ENCODE peak calls at places on chromosomes 11 and 22, in six cellular contexts. C is Peyer's patch; P is A172; E is activated CD4-positive, alpha-beta T cell treated with anti-CD3 and anti-CD28 coated beads for 24 hours; G is left cardiac atrium; N is fibroblast of pulmonary artery. F is an unnamed sample.

GRCh38 chr22:43319661-43320486 is 23.3 kb downstream of the SCUBE1 start:
- DNase-seq in P (no peak), C (no peak), E (no peak), N (no peak), G (no peak), F (no peak)

GRCh38 chr11:62054484-62055121 is 69.2 kb upstream of the INCENP start:
- DNase-seq in E (no peak), N (peak), C (no peak), G (no peak), P (peak), F (no peak)

GRCh38 chr22:41447435-41448188 is 1.0 kb upstream of the TOB2 start:
- DNase-seq in P (no peak), C (peak), E (peak), G (peak), N (peak), F (no peak)

GRCh38 chr11:78168539-78169477 is 19.6 kb downstream of the KCTD21 start:
- DNase-seq in G (peak), P (peak), N (peak), C (no peak), E (no peak), F (no peak)

GRCh38 chr11:111941963-111942362 is 4.8 kb downstream of the DIXDC1 start:
- DNase-seq in E (no peak), P (peak), C (no peak), N (no peak), G (peak), F (no peak)

GRCh38 chr11:44760917-44761545 is 34.3 kb downstream of the TSPAN18 start:
- DNase-seq in G (peak), P (peak), E (no peak), C (no peak), N (peak), F (no peak)

GRCh38 chr11:93933230-93933629 is 82.8 kb upstream of the VSTM5 start:
- DNase-seq in N (no peak), G (no peak), E (no peak), P (no peak), C (no peak), F (no peak)

GRCh38 chr11:9672288-9672916 is 8.5 kb downstream of the SWAP70 start:
- DNase-seq in N (no peak), G (no peak), E (no peak), P (no peak), C (no peak), F (no peak)

GRCh38 chr22:47367107-47367690 is 604.7 kb downstream of the TBC1D22A start:
- DNase-seq in G (no peak), C (no peak), P (no peak), E (no peak), N (no peak), F (no peak)

GRCh38 chr11:61134801-61135257 is 26.4 kb downstream of the VPS37C start:
- DNase-seq in G (peak), C (no peak), P (no peak), N (no peak), E (no peak), F (no peak)

GRCh38 chr11:114280696-114281095 is 15.5 kb upstream of the NNMT start:
- DNase-seq in N (peak), P (peak), E (no peak), C (no peak), G (peak), F (peak)

GRCh38 chr11:27672836-27673464 is 27.3 kb downstream of the BDNF start:
- DNase-seq in N (peak), G (no peak), P (no peak), E (no peak), C (no peak), F (no peak)

GRCh38 chr11:91860661-91861060 is 364.0 kb upstream of the FAT3 start:
- DNase-seq in P (no peak), N (no peak), C (no peak), G (no peak), E (no peak), F (no peak)

GRCh38 chr22:30424471-30425326 is 869 bp upstream of the MTFP1 start:
- DNase-seq in E (peak), C (no peak), N (no peak), G (no peak), P (no peak), F (no peak)

GRCh38 chr11:44036811-44037657 is 10.7 kb upstream of the ACCSL start:
- DNase-seq in N (peak), E (peak), C (peak), G (peak), P (peak), F (peak)

GRCh38 chr11:69333906-69334305 is 40.0 kb downstream of the MYEOV start:
- DNase-seq in N (no peak), P (no peak), C (no peak), G (no peak), E (no peak), F (no peak)

GRCh38 chr11:121420398-121420797 is 31.7 kb upstream of the SORL1 start:
- DNase-seq in G (no peak), P (no peak), C (no peak), E (no peak), N (no peak), F (no peak)

GRCh38 chr11:21385669-21386068 is 716.3 kb downstream of the NELL1 start:
- DNase-seq in G (no peak), C (no peak), P (no peak), E (no peak), N (no peak), F (no peak)

GRCh38 chr11:75554258-75555022 is 7.6 kb upstream of the SERPINH1 start:
- DNase-seq in G (peak), C (peak), P (peak), E (no peak), N (peak), F (no peak)

GRCh38 chr11:2300936-2301630 is 635 bp downstream of the C11orf21 start:
- DNase-seq in E (no peak), P (no peak), G (peak), N (no peak), C (peak), F (no peak)

GRCh38 chr11:98545544-98546175 is 475.1 kb upstream of the CNTN5 start:
- DNase-seq in G (no peak), E (no peak), P (no peak), C (no peak), N (no peak), F (no peak)

GRCh38 chr11:119206512-119207299 is 567 bp downstream of the CBL start:
- DNase-seq in N (no peak), G (peak), C (peak), E (peak), P (no peak), F (no peak)

GRCh38 chr11:97454988-97455387 is 1065.2 kb downstream of the JRKL start:
- DNase-seq in C (no peak), P (peak), G (no peak), E (no peak), N (peak), F (no peak)

GRCh38 chr22:21677606-21678443 is 12.0 kb downstream of the PPIL2 start:
- DNase-seq in N (no peak), E (no peak), C (no peak), G (no peak), P (no peak), F (no peak)

GRCh38 chr11:86182976-86183584 is 61.5 kb upstream of the EED start:
- DNase-seq in C (peak), P (peak), N (no peak), G (no peak), E (peak), F (no peak)

GRCh38 chr11:2586793-2587131 is 113.0 kb downstream of the KCNQ1OT1 start:
- DNase-seq in G (no peak), E (no peak), C (no peak), P (no peak), N (no peak), F (no peak)

F was measured in iPS DF 19.7.